ENCODE peak calls at places on chromosomes 16 and 17, in ten cellular contexts. One of them, this sample, is unnamed.

GRCh38 chr16:76946879-76947278 is 244.1 kb upstream of the MON1B start:
- DNase-seq in uterus: no peak
- DNase-seq in adrenal gland: peak
- DNase-seq in NB4: peak
- DNase-seq in ovary: no peak
- DNase-seq in thyroid gland: no peak
- DNase-seq in K562: peak
- DNase-seq in heart left ventricle: no peak
- DNase-seq in spleen: no peak
- DNase-seq in stomach: no peak
- DNase-seq in this sample: peak

GRCh38 chr16:58022601-58023371 is 2.8 kb upstream of the MMP15 start:
- DNase-seq in K562: no peak
- DNase-seq in ovary: peak
- DNase-seq in stomach: peak
- DNase-seq in heart left ventricle: peak
- DNase-seq in thyroid gland: peak
- DNase-seq in spleen: peak
- DNase-seq in NB4: no peak
- DNase-seq in uterus: peak
- DNase-seq in adrenal gland: peak
- DNase-seq in this sample: no peak

GRCh38 chr17:21127508-21128077 is 829 bp downstream of the DHRS7B start:
- DNase-seq in adrenal gland: no peak
- DNase-seq in thyroid gland: no peak
- DNase-seq in ovary: no peak
- DNase-seq in stomach: no peak
- DNase-seq in heart left ventricle: no peak
- DNase-seq in spleen: no peak
- DNase-seq in uterus: no peak
- DNase-seq in K562: no peak
- DNase-seq in NB4: peak
- DNase-seq in this sample: no peak

GRCh38 chr17:70924776-70925175 is 755.4 kb downstream of the KCNJ2 start:
- DNase-seq in adrenal gland: no peak
- DNase-seq in spleen: no peak
- DNase-seq in uterus: no peak
- DNase-seq in stomach: no peak
- DNase-seq in K562: no peak
- DNase-seq in NB4: no peak
- DNase-seq in heart left ventricle: no peak
- DNase-seq in ovary: no peak
- DNase-seq in thyroid gland: no peak
- DNase-seq in this sample: no peak

GRCh38 chr16:49876716-49877129 is 20.8 kb upstream of the ZNF423 start:
- DNase-seq in stomach: peak
- DNase-seq in thyroid gland: peak
- DNase-seq in heart left ventricle: peak
- DNase-seq in adrenal gland: peak
- DNase-seq in K562: peak
- DNase-seq in spleen: peak
- DNase-seq in ovary: peak
- DNase-seq in uterus: peak
- DNase-seq in NB4: peak
- DNase-seq in this sample: peak

GRCh38 chr17:77282524-77283515 is 142.1 kb downstream of the SEC14L1 start:
- DNase-seq in heart left ventricle: no peak
- DNase-seq in adrenal gland: no peak
- DNase-seq in K562: no peak
- DNase-seq in ovary: no peak
- DNase-seq in thyroid gland: peak
- DNase-seq in stomach: peak
- DNase-seq in spleen: no peak
- DNase-seq in NB4: no peak
- DNase-seq in uterus: no peak
- DNase-seq in this sample: no peak

GRCh38 chr17:78355045-78355641 is 4.7 kb downstream of the SOCS3 start:
- DNase-seq in thyroid gland: no peak
- DNase-seq in uterus: no peak
- DNase-seq in spleen: no peak
- DNase-seq in heart left ventricle: no peak
- DNase-seq in K562: no peak
- DNase-seq in adrenal gland: no peak
- DNase-seq in ovary: no peak
- DNase-seq in NB4: no peak
- DNase-seq in stomach: no peak
- DNase-seq in this sample: no peak

GRCh38 chr17:32152130-32152529 is 9.8 kb downstream of the RHOT1 start:
- DNase-seq in heart left ventricle: no peak
- DNase-seq in NB4: peak
- DNase-seq in stomach: peak
- DNase-seq in K562: no peak
- DNase-seq in spleen: no peak
- DNase-seq in thyroid gland: peak
- DNase-seq in uterus: no peak
- DNase-seq in ovary: peak
- DNase-seq in adrenal gland: no peak
- DNase-seq in this sample: no peak

GRCh38 chr16:64459821-64460220 is 662.0 kb downstream of the CDH11 start:
- DNase-seq in ovary: no peak
- DNase-seq in heart left ventricle: peak
- DNase-seq in adrenal gland: peak
- DNase-seq in NB4: no peak
- DNase-seq in K562: no peak
- DNase-seq in stomach: peak
- DNase-seq in uterus: peak
- DNase-seq in thyroid gland: peak
- DNase-seq in spleen: no peak
- DNase-seq in this sample: no peak

GRCh38 chr17:82698974-82699442 is 510 bp upstream of the RAB40B start:
- DNase-seq in stomach: no peak
- DNase-seq in adrenal gland: no peak
- DNase-seq in thyroid gland: no peak
- DNase-seq in NB4: peak
- DNase-seq in spleen: no peak
- DNase-seq in ovary: no peak
- DNase-seq in uterus: no peak
- DNase-seq in heart left ventricle: no peak
- DNase-seq in K562: no peak
- DNase-seq in this sample: no peak

GRCh38 chr17:82699551-82699950 is 1.1 kb upstream of the RAB40B start:
- DNase-seq in spleen: no peak
- DNase-seq in NB4: no peak
- DNase-seq in adrenal gland: no peak
- DNase-seq in thyroid gland: no peak
- DNase-seq in ovary: no peak
- DNase-seq in uterus: no peak
- DNase-seq in K562: no peak
- DNase-seq in heart left ventricle: no peak
- DNase-seq in stomach: no peak
- DNase-seq in this sample: no peak

GRCh38 chr17:82696916-82697807 is 1.3 kb downstream of the RAB40B start:
- DNase-seq in heart left ventricle: no peak
- DNase-seq in spleen: no peak
- DNase-seq in adrenal gland: no peak
- DNase-seq in stomach: peak
- DNase-seq in NB4: no peak
- DNase-seq in K562: no peak
- DNase-seq in ovary: peak
- DNase-seq in uterus: no peak
- DNase-seq in thyroid gland: peak
- DNase-seq in this sample: no peak

GRCh38 chr17:82697808-82698064 is 762 bp downstream of the RAB40B start:
- DNase-seq in adrenal gland: no peak
- DNase-seq in NB4: no peak
- DNase-seq in ovary: no peak
- DNase-seq in stomach: no peak
- DNase-seq in thyroid gland: no peak
- DNase-seq in spleen: no peak
- DNase-seq in heart left ventricle: no peak
- DNase-seq in K562: no peak
- DNase-seq in uterus: no peak
- DNase-seq in this sample: no peak

GRCh38 chr17:82698065-82698973 is at the start of gene RAB40B:
- DNase-seq in thyroid gland: peak
- DNase-seq in heart left ventricle: peak
- DNase-seq in stomach: peak
- DNase-seq in K562: peak
- DNase-seq in adrenal gland: peak
- DNase-seq in ovary: peak
- DNase-seq in NB4: peak
- DNase-seq in uterus: peak
- DNase-seq in spleen: peak
- DNase-seq in this sample: peak
- TF ChIP-seq POLR2A in thyroid gland: no peak
- TF ChIP-seq POLR2A in heart left ventricle: peak
- TF ChIP-seq POLR2A in stomach: no peak
- TF ChIP-seq POLR2A in K562: no peak
- TF ChIP-seq POLR2A in adrenal gland: peak
- TF ChIP-seq POLR2A in ovary: no peak
- TF ChIP-seq POLR2A in NB4: no peak
- TF ChIP-seq POLR2A in uterus: peak
- TF ChIP-seq POLR2A in spleen: no peak
- TF ChIP-seq POLR2A in this sample: no peak

GRCh38 chr16:72008424-72009216 is at the start of gene DHODH:
- DNase-seq in NB4: peak
- DNase-seq in K562: peak
- DNase-seq in stomach: peak
- DNase-seq in uterus: peak
- DNase-seq in thyroid gland: peak
- DNase-seq in adrenal gland: peak
- DNase-seq in spleen: peak
- DNase-seq in heart left ventricle: peak
- DNase-seq in ovary: peak
- DNase-seq in this sample: peak
- TF ChIP-seq POLR2A in NB4: peak
- TF ChIP-seq POLR2A in K562: peak
- TF ChIP-seq POLR2A in stomach: no peak
- TF ChIP-seq POLR2A in uterus: peak
- TF ChIP-seq POLR2A in thyroid gland: no peak
- TF ChIP-seq POLR2A in adrenal gland: peak
- TF ChIP-seq POLR2A in spleen: no peak
- TF ChIP-seq POLR2A in heart left ventricle: peak
- TF ChIP-seq POLR2A in ovary: peak
- TF ChIP-seq POLR2A in this sample: peak

DNA sequence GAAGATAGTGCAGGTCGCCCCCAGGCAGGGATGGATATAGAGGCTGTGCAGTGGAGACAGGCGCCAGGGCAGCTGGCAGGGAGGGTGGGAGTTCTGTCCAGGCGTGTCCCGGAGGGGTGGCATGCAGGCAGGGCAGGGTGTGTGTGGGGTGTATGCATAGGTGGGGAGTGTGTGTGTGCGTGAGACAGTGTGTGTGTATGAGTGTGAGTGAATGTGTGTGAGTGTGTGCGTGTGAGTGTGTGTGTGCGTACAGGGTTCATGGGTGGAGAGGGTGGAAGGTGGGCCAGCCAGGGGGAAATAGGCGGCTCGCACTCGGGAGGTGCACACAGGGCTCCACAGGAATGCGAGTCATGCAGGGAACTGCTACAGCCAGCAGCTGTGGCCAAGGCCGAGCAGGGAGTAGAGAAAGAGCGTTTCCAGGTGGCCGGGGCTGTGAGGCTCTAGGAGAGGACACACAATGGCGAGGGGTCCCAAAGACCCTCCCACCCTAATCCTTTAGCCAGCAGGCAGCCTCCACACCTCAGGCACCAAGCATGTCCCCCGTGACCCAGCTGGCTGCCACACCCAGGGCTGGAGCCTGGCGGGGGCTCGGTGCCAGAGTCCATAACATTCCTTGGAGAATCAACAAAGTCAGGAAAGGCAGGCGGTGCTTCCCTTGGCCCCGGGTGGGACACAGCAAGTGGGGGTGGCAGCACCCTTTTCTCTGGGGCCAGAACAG is 4.6 kb downstream of the PLCD3 start:
- DNase-seq in thyroid gland: peak
- DNase-seq in ovary: peak
- DNase-seq in spleen: no peak
- DNase-seq in heart left ventricle: peak
- DNase-seq in K562: no peak
- DNase-seq in uterus: peak
- DNase-seq in NB4: no peak
- DNase-seq in adrenal gland: peak
- DNase-seq in stomach: peak
- DNase-seq in this sample: no peak
- TF ChIP-seq POLR2A in thyroid gland: no peak
- TF ChIP-seq POLR2A in ovary: peak
- TF ChIP-seq POLR2A in spleen: no peak
- TF ChIP-seq POLR2A in heart left ventricle: peak
- TF ChIP-seq POLR2A in K562: no peak
- TF ChIP-seq POLR2A in uterus: no peak
- TF ChIP-seq POLR2A in NB4: no peak
- TF ChIP-seq POLR2A in adrenal gland: peak
- TF ChIP-seq POLR2A in stomach: no peak
- TF ChIP-seq POLR2A in this sample: no peak

GRCh38 chr17:64354824-64355535 is 35.7 kb downstream of the PECAM1 start:
- DNase-seq in NB4: peak
- DNase-seq in ovary: no peak
- DNase-seq in adrenal gland: no peak
- DNase-seq in spleen: no peak
- DNase-seq in K562: no peak
- DNase-seq in heart left ventricle: no peak
- DNase-seq in stomach: no peak
- DNase-seq in thyroid gland: no peak
- DNase-seq in uterus: no peak
- DNase-seq in this sample: no peak

GRCh38 chr17:64354396-64354795 is 36.3 kb downstream of the PECAM1 start:
- DNase-seq in ovary: no peak
- DNase-seq in thyroid gland: no peak
- DNase-seq in adrenal gland: no peak
- DNase-seq in NB4: no peak
- DNase-seq in heart left ventricle: no peak
- DNase-seq in uterus: no peak
- DNase-seq in spleen: no peak
- DNase-seq in stomach: no peak
- DNase-seq in K562: no peak
- DNase-seq in this sample: no peak

GRCh38 chr17:64345691-64346376 is 44.8 kb downstream of the PECAM1 start:
- DNase-seq in thyroid gland: no peak
- DNase-seq in uterus: peak
- DNase-seq in ovary: no peak
- DNase-seq in NB4: no peak
- DNase-seq in heart left ventricle: peak
- DNase-seq in K562: no peak
- DNase-seq in adrenal gland: no peak
- DNase-seq in stomach: no peak
- DNase-seq in spleen: no peak
- DNase-seq in this sample: no peak

GRCh38 chr17:64348666-64349065 is 42.0 kb downstream of the PECAM1 start:
- DNase-seq in NB4: no peak
- DNase-seq in ovary: no peak
- DNase-seq in uterus: peak
- DNase-seq in spleen: no peak
- DNase-seq in stomach: no peak
- DNase-seq in adrenal gland: no peak
- DNase-seq in K562: no peak
- DNase-seq in thyroid gland: no peak
- DNase-seq in heart left ventricle: no peak
- DNase-seq in this sample: no peak

DNA sequence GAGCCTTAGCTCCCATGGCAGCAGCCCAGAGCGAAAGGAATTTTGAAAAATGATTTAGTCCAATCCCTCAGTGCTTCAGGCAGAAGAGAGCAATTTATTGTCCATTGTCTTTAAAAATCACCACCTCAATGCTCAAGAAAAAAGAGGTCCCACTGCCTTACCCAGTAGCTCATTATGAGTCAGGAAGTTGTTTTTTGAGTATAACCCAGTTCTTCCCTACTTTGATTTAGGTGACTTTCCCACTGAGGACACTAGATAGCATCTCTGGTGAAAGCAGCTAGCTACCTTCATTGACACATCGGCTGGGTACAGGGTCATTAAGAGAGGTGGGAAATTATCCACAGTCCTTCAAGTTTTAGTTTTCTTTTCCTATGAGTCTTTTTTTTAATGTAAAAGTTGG is 40.7 kb downstream of the PECAM1 start:
- DNase-seq in stomach: no peak
- DNase-seq in adrenal gland: no peak
- DNase-seq in spleen: no peak
- DNase-seq in K562: no peak
- DNase-seq in NB4: no peak
- DNase-seq in uterus: peak
- DNase-seq in heart left ventricle: no peak
- DNase-seq in ovary: no peak
- DNase-seq in thyroid gland: no peak
- DNase-seq in this sample: no peak
- TF ChIP-seq POLR2A in stomach: no peak
- TF ChIP-seq POLR2A in adrenal gland: no peak
- TF ChIP-seq POLR2A in spleen: no peak
- TF ChIP-seq POLR2A in K562: no peak
- TF ChIP-seq POLR2A in NB4: no peak
- TF ChIP-seq POLR2A in uterus: no peak
- TF ChIP-seq POLR2A in heart left ventricle: no peak
- TF ChIP-seq POLR2A in ovary: no peak
- TF ChIP-seq POLR2A in thyroid gland: no peak
- TF ChIP-seq POLR2A in this sample: no peak

This sample was measured in erythroblast.